ENCODE peak calls at places on chromosomes 4 and X, in four cellular contexts. One of them, this sample, is unnamed. For H3K4me1, the result is how much of the 10 kb centered on the place peaks cover.

GRCh38 chr4:147831452-147832192 is 99.7 kb downstream of the ARHGAP10 start:
- DNase-seq in A549: peak
- DNase-seq in ovary: no peak
- DNase-seq in sigmoid colon: peak
- DNase-seq in this sample: peak

GRCh38 chrX:100263650-100264049 is 146.4 kb downstream of the PCDH19 start:
- DNase-seq in A549: no peak
- DNase-seq in ovary: no peak
- DNase-seq in sigmoid colon: no peak
- DNase-seq in this sample: no peak

GRCh38 chrX:105267167-105267566 is 46.7 kb upstream of the TEX13A start:
- DNase-seq in A549: no peak
- DNase-seq in ovary: no peak
- DNase-seq in sigmoid colon: no peak
- DNase-seq in this sample: no peak

GRCh38 chr4:93203708-93204107 is 624.8 kb upstream of the ATOH1 start:
- DNase-seq in A549: no peak
- DNase-seq in ovary: no peak
- DNase-seq in sigmoid colon: no peak
- DNase-seq in this sample: no peak

GRCh38 chr4:31081375-31081774 is 361.2 kb downstream of the PCDH7 start:
- DNase-seq in A549: no peak
- DNase-seq in ovary: no peak
- DNase-seq in sigmoid colon: no peak
- DNase-seq in this sample: no peak

GRCh38 chr4:143207555-143207954 is 22.8 kb downstream of the USP38 start:
- DNase-seq in A549: no peak
- DNase-seq in ovary: no peak
- DNase-seq in sigmoid colon: no peak
- DNase-seq in this sample: no peak

GRCh38 chr4:26741491-26741871 is 119.2 kb upstream of the STIM2 start:
- DNase-seq in A549: no peak
- DNase-seq in ovary: no peak
- DNase-seq in sigmoid colon: no peak
- DNase-seq in this sample: no peak

GRCh38 chr4:54099959-54100606 is at the start of gene GSX2:
- DNase-seq in A549: no peak
- DNase-seq in ovary: no peak
- DNase-seq in sigmoid colon: no peak
- DNase-seq in this sample: no peak

GRCh38 chr4:8710416-8710815 is 117.9 kb downstream of the CPZ start:
- DNase-seq in A549: no peak
- DNase-seq in ovary: no peak
- DNase-seq in sigmoid colon: peak
- DNase-seq in this sample: peak

GRCh38 chr4:145719752-145720624 is 40.0 kb downstream of the C4orf51 start:
- DNase-seq in A549: no peak
- DNase-seq in ovary: no peak
- DNase-seq in sigmoid colon: no peak
- DNase-seq in this sample: no peak

GRCh38 chrX:48589482-48590162 is 7.7 kb upstream of the WDR13 start:
- DNase-seq in A549: no peak
- DNase-seq in ovary: no peak
- DNase-seq in sigmoid colon: no peak
- DNase-seq in this sample: no peak

GRCh38 chr4:123889376-123889945 is 492.9 kb downstream of the SPRY1 start:
- DNase-seq in A549: no peak
- DNase-seq in ovary: no peak
- DNase-seq in sigmoid colon: no peak
- DNase-seq in this sample: no peak

GRCh38 chrX:43958529-43958928 is 14.7 kb downstream of the NDP start:
- DNase-seq in A549: peak
- DNase-seq in ovary: peak
- DNase-seq in sigmoid colon: no peak
- DNase-seq in this sample: peak

GRCh38 chrX:54891573-54891972 is 29.1 kb upstream of the TRO start:
- DNase-seq in A549: peak
- DNase-seq in ovary: no peak
- DNase-seq in sigmoid colon: no peak
- DNase-seq in this sample: peak

GRCh38 chr4:128220286-128221235 is 67.1 kb downstream of the PGRMC2 start:
- DNase-seq in A549: peak
- DNase-seq in ovary: no peak
- DNase-seq in sigmoid colon: no peak
- DNase-seq in this sample: no peak

GRCh38 chr4:35800669-35801068 is 443.6 kb downstream of the ARAP2 start:
- DNase-seq in A549: no peak
- DNase-seq in ovary: no peak
- DNase-seq in sigmoid colon: no peak
- DNase-seq in this sample: no peak

GRCh38 chr4:145938618-145939177 is at the start of gene ZNF827:
- DNase-seq in A549: no peak
- DNase-seq in ovary: peak
- DNase-seq in sigmoid colon: peak
- DNase-seq in this sample: peak

GRCh38 chr4:52588771-52589591 is 70.1 kb downstream of the USP46 start:
- DNase-seq in A549: no peak
- DNase-seq in ovary: no peak
- DNase-seq in sigmoid colon: no peak
- DNase-seq in this sample: no peak

GRCh38 chrX:152656890-152657289 is 19.2 kb downstream of the GABRQ start:
- DNase-seq in A549: no peak
- DNase-seq in ovary: no peak
- DNase-seq in sigmoid colon: no peak
- DNase-seq in this sample: no peak

GRCh38 chrX:156002517-156002916 is 5.0 kb downstream of the IL9R start:
- DNase-seq in A549: no peak
- DNase-seq in ovary: no peak
- DNase-seq in sigmoid colon: no peak
- DNase-seq in this sample: no peak

GRCh38 chr4:24857996-24858395 is 54.8 kb downstream of the CCDC149 start:
- DNase-seq in A549: no peak
- DNase-seq in ovary: no peak
- DNase-seq in sigmoid colon: no peak
- DNase-seq in this sample: no peak

GRCh38 chrX:8042304-8042703 is 115.1 kb upstream of the PNPLA4 start:
- DNase-seq in A549: peak
- DNase-seq in ovary: no peak
- DNase-seq in sigmoid colon: no peak
- DNase-seq in this sample: no peak

GRCh38 chr4:28073860-28074555 is 1213.4 kb downstream of the STIM2 start:
- DNase-seq in A549: peak
- DNase-seq in ovary: no peak
- DNase-seq in sigmoid colon: no peak
- DNase-seq in this sample: no peak

GRCh38 chr4:184450743-184451142 is 23.6 kb downstream of the IRF2 start:
- DNase-seq in A549: no peak
- DNase-seq in ovary: no peak
- DNase-seq in sigmoid colon: no peak
- DNase-seq in this sample: no peak

GRCh38 chrX:10847333-10847732 is 226.9 kb upstream of the MID1 start:
- DNase-seq in A549: no peak
- DNase-seq in ovary: no peak
- DNase-seq in sigmoid colon: no peak
- DNase-seq in this sample: no peak

GRCh38 chrX:84729809-84730208 is 227.6 kb upstream of the HDX start:
- DNase-seq in A549: peak
- DNase-seq in ovary: no peak
- DNase-seq in sigmoid colon: peak
- DNase-seq in this sample: no peak

GRCh38 chr4:157099506-157099905 is 23.6 kb downstream of the GLRB start:
- DNase-seq in A549: no peak
- DNase-seq in ovary: no peak
- DNase-seq in sigmoid colon: no peak
- DNase-seq in this sample: no peak

GRCh38 chr4:89283226-89283974 is 24.2 kb downstream of the GPRIN3 start:
- DNase-seq in A549: no peak
- DNase-seq in ovary: no peak
- DNase-seq in sigmoid colon: no peak
- DNase-seq in this sample: peak

GRCh38 chrX:29671426-29671825 is 543.9 kb upstream of the MAGEB2 start:
- DNase-seq in A549: no peak
- DNase-seq in ovary: no peak
- DNase-seq in sigmoid colon: no peak
- DNase-seq in this sample: no peak

GRCh38 chrX:155767101-155767878 is 113.9 kb upstream of the VAMP7 start:
- DNase-seq in A549: peak
- DNase-seq in ovary: peak
- DNase-seq in sigmoid colon: peak
- DNase-seq in this sample: peak

GRCh38 chr4:146450524-146450923 is 71.2 kb downstream of the SLC10A7 start:
- DNase-seq in A549: no peak
- DNase-seq in ovary: no peak
- DNase-seq in sigmoid colon: no peak
- DNase-seq in this sample: no peak

DNA sequence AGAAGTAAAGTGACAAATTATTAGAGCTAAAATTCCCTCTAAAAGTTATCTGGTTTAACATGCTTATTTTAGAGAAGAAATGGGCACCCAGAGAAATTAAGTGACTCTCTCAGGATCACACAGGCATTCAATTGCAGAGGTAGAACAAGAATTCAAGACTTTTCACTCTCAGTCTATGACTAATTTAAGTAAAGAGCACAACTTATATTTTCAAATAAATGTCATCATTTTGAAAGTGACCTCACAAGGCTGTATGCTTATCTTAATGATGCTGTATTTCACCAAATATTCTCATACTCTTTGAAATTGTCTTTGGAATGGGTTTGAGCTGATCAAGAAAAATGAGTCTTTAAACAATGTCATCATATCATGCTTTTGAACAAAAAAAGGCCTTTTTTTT is 15.3 kb downstream of the GPR174 start:
- DNase-seq in A549: no peak
- DNase-seq in ovary: no peak
- DNase-seq in sigmoid colon: no peak
- DNase-seq in this sample: no peak
- H3K4me1 ChIP-seq in A549: under half
- H3K4me1 ChIP-seq in ovary: under half
- H3K4me1 ChIP-seq in sigmoid colon: under half
- H3K4me1 ChIP-seq in this sample: under half

DNA sequence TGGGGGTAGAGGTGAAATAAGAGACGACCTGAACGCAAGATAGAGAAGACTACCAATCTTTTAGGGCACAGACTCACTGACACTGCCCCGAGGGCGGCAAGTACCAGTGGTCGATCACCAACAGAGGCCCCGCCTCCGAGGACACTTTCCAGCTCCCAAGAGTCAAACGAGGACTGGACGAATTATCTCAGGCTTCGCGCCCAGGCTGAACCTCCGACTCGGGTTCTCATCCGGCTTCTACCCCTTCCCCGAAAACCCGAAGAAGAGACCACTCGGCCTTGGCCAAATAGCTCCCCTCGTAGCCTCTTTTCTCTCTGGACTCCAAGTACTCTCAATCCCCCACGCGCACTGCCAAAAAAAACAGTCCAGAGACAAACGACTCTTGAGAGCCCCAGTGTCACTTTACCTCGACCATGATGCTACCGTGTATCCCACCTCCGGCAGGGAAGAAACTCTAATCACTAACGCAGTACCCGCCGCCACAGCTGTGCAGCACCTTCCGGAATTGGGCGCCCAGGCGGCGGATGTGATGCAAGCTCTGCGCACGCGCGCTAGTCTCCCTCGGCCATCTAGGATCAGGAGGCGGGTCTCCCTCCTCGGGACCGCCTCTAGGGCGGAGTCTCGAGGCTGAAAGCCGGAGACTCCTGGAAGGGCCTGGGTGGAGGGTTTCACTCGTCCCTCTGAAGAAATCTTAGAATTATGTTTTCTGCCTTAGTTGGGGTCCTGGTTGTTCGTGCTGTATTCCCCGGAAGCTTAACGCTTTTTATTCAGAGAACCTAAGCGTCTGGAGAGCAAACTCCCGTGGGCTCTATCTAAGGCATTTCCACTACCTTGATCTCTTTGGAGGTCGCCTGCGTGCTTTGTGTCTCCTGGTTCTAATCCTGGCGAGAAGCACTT is at the start of gene PLRG1:
- DNase-seq in A549: peak
- DNase-seq in ovary: peak
- DNase-seq in sigmoid colon: peak
- DNase-seq in this sample: peak
- TF ChIP-seq EP300 in A549: no peak
- TF ChIP-seq EP300 in ovary: no peak
- TF ChIP-seq EP300 in sigmoid colon: no peak
- TF ChIP-seq EP300 in this sample: no peak

DNA sequence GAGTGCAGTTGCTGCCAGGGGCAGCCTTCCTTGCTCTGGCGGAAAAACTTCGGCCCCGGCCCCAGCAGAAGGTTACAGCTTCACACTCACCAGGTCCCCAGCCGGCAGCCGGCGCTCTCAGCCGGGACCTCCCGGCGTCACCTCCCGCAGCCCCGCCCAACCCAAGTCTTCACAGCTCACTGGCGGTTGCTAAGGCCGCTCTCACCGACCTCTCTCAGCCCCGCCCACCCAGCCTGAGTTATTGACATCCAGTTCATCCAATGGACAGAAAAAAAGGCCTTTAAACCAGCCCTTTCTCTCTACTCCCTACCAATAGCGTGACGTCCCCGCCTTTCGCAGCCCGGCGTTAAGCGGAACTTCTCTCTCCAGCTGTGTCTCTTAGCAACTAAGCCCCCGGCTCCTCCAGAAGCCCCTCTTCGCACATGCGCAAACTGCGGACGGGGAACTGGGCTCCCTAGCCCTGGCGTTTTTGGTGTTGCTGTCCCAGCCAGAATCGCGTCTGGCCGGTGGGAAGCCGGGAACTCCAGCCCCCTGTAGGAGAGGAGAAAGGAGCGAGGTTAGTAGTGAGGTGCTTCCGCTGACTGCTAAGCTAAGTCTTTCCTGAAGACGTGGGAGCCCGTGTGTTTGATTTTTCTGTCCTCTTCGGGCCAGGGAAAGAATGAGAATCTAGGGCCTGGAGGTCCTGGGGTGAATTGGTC is at the start of gene BBS12:
- DNase-seq in A549: peak
- DNase-seq in ovary: peak
- DNase-seq in sigmoid colon: peak
- DNase-seq in this sample: peak
- H3K27ac ChIP-seq in A549: peak
- H3K27ac ChIP-seq in ovary: peak
- H3K27ac ChIP-seq in sigmoid colon: peak
- H3K27ac ChIP-seq in this sample: peak

GRCh38 chr4:74631338-74631737 is 163.0 kb downstream of the BTC start:
- DNase-seq in A549: no peak
- DNase-seq in ovary: no peak
- DNase-seq in sigmoid colon: no peak
- DNase-seq in this sample: no peak
- H3K4me1 ChIP-seq in A549: half or more
- H3K4me1 ChIP-seq in ovary: under half
- H3K4me1 ChIP-seq in sigmoid colon: under half
- H3K4me1 ChIP-seq in this sample: under half

DNA sequence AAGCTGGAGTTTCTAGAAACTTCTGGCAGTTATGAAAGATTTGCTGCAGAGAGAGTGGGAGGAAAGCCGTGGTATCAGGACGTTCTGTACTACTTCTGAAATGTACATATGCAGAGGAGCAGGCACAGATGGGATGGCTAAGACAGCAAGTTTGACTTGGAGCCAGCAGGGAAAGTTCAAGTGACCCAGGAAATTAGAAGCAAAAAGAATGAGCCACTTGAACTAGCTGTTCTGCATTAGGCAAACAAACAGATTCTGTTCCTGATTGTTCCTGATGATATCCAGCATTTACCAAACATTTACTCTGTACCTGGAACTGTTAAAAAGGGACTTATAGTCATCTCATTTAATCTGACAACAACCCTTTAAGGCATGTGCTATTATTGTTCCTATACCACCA is 41.4 kb upstream of the CXCL13 start:
- DNase-seq in A549: no peak
- DNase-seq in ovary: peak
- DNase-seq in sigmoid colon: peak
- DNase-seq in this sample: peak
- TF ChIP-seq EP300 in A549: no peak
- TF ChIP-seq EP300 in ovary: no peak
- TF ChIP-seq EP300 in sigmoid colon: peak
- TF ChIP-seq EP300 in this sample: peak

This sample was measured in transverse colon.